ENCODE peak calls at places on chromosomes 12 and 14, in six cellular contexts. One of them, this sample, is unnamed.

GRCh38 chr12:14373202-14373601 is 7.7 kb downstream of the ATF7IP start:
- DNase-seq in PC-3: peak
- DNase-seq in HepG2: no peak
- DNase-seq in OCI-LY7: no peak
- DNase-seq in HCT116: no peak
- DNase-seq in SK-N-SH: no peak
- DNase-seq in this sample: no peak

GRCh38 chr14:61438860-61439765 is 117.7 kb downstream of the PRKCH start:
- DNase-seq in PC-3: peak
- DNase-seq in HepG2: peak
- DNase-seq in OCI-LY7: no peak
- DNase-seq in HCT116: no peak
- DNase-seq in SK-N-SH: no peak
- DNase-seq in this sample: peak

GRCh38 chr14:89125216-89125615 is 291.8 kb downstream of the FOXN3 start:
- DNase-seq in PC-3: peak
- DNase-seq in HepG2: no peak
- DNase-seq in OCI-LY7: no peak
- DNase-seq in HCT116: no peak
- DNase-seq in SK-N-SH: no peak
- DNase-seq in this sample: no peak

GRCh38 chr12:61290473-61290872 is 969.7 kb upstream of the USP15 start:
- DNase-seq in PC-3: no peak
- DNase-seq in HepG2: no peak
- DNase-seq in OCI-LY7: no peak
- DNase-seq in HCT116: no peak
- DNase-seq in SK-N-SH: no peak
- DNase-seq in this sample: no peak

GRCh38 chr12:110370732-110371141 is 32.8 kb downstream of the ANAPC7 start:
- DNase-seq in PC-3: no peak
- DNase-seq in HepG2: no peak
- DNase-seq in OCI-LY7: peak
- DNase-seq in HCT116: no peak
- DNase-seq in SK-N-SH: no peak
- DNase-seq in this sample: no peak

GRCh38 chr14:26896447-26896846 is 298.6 kb upstream of the NOVA1 start:
- DNase-seq in PC-3: peak
- DNase-seq in HepG2: no peak
- DNase-seq in OCI-LY7: no peak
- DNase-seq in HCT116: no peak
- DNase-seq in SK-N-SH: no peak
- DNase-seq in this sample: no peak

GRCh38 chr12:95802482-95803264 is 12.1 kb upstream of the NTN4 start:
- DNase-seq in PC-3: peak
- DNase-seq in HepG2: peak
- DNase-seq in OCI-LY7: no peak
- DNase-seq in HCT116: peak
- DNase-seq in SK-N-SH: no peak
- DNase-seq in this sample: no peak

GRCh38 chr12:55932546-55932919 is 1.6 kb downstream of the DGKA start:
- DNase-seq in PC-3: no peak
- DNase-seq in HepG2: no peak
- DNase-seq in OCI-LY7: peak
- DNase-seq in HCT116: no peak
- DNase-seq in SK-N-SH: peak
- DNase-seq in this sample: no peak

GRCh38 chr12:93079976-93080375 is 150.9 kb upstream of the EEA1 start:
- DNase-seq in PC-3: no peak
- DNase-seq in HepG2: no peak
- DNase-seq in OCI-LY7: no peak
- DNase-seq in HCT116: no peak
- DNase-seq in SK-N-SH: no peak
- DNase-seq in this sample: no peak

GRCh38 chr12:121284551-121285390 is 11.7 kb downstream of the CAMKK2 start:
- DNase-seq in PC-3: no peak
- DNase-seq in HepG2: no peak
- DNase-seq in OCI-LY7: no peak
- DNase-seq in HCT116: no peak
- DNase-seq in SK-N-SH: no peak
- DNase-seq in this sample: no peak

GRCh38 chr12:26642361-26642760 is 190.6 kb downstream of the ITPR2 start:
- DNase-seq in PC-3: no peak
- DNase-seq in HepG2: no peak
- DNase-seq in OCI-LY7: no peak
- DNase-seq in HCT116: no peak
- DNase-seq in SK-N-SH: no peak
- DNase-seq in this sample: no peak

GRCh38 chr14:79178719-79179118 is 1008.5 kb downstream of the NRXN3 start:
- DNase-seq in PC-3: no peak
- DNase-seq in HepG2: no peak
- DNase-seq in OCI-LY7: no peak
- DNase-seq in HCT116: no peak
- DNase-seq in SK-N-SH: no peak
- DNase-seq in this sample: no peak

GRCh38 chr14:104977681-104978647 is at the start of gene AHNAK2:
- DNase-seq in PC-3: peak
- DNase-seq in HepG2: peak
- DNase-seq in OCI-LY7: no peak
- DNase-seq in HCT116: peak
- DNase-seq in SK-N-SH: peak
- DNase-seq in this sample: peak

GRCh38 chr12:110073049-110073831 is 24.9 kb upstream of the C12orf76 start:
- DNase-seq in PC-3: peak
- DNase-seq in HepG2: no peak
- DNase-seq in OCI-LY7: peak
- DNase-seq in HCT116: no peak
- DNase-seq in SK-N-SH: peak
- DNase-seq in this sample: no peak

GRCh38 chr14:70789361-70789760 is 20.0 kb downstream of the MAP3K9 start:
- DNase-seq in PC-3: peak
- DNase-seq in HepG2: no peak
- DNase-seq in OCI-LY7: no peak
- DNase-seq in HCT116: no peak
- DNase-seq in SK-N-SH: no peak
- DNase-seq in this sample: no peak

GRCh38 chr12:51751657-51752056 is 96.9 kb downstream of the FIGNL2 start:
- DNase-seq in PC-3: no peak
- DNase-seq in HepG2: no peak
- DNase-seq in OCI-LY7: no peak
- DNase-seq in HCT116: no peak
- DNase-seq in SK-N-SH: no peak
- DNase-seq in this sample: no peak

GRCh38 chr12:14827043-14827442 is 13.1 kb upstream of the SMCO3 start:
- DNase-seq in PC-3: peak
- DNase-seq in HepG2: no peak
- DNase-seq in OCI-LY7: no peak
- DNase-seq in HCT116: no peak
- DNase-seq in SK-N-SH: no peak
- DNase-seq in this sample: no peak

GRCh38 chr14:32588448-32589320 is 259.6 kb downstream of the AKAP6 start:
- DNase-seq in PC-3: peak
- DNase-seq in HepG2: peak
- DNase-seq in OCI-LY7: peak
- DNase-seq in HCT116: peak
- DNase-seq in SK-N-SH: peak
- DNase-seq in this sample: peak

GRCh38 chr14:53356361-53357150 is 203.4 kb upstream of the DDHD1 start:
- DNase-seq in PC-3: no peak
- DNase-seq in HepG2: no peak
- DNase-seq in OCI-LY7: no peak
- DNase-seq in HCT116: no peak
- DNase-seq in SK-N-SH: no peak
- DNase-seq in this sample: peak

GRCh38 chr12:2489266-2489665 is 305.5 kb upstream of the FKBP4 start:
- DNase-seq in PC-3: no peak
- DNase-seq in HepG2: no peak
- DNase-seq in OCI-LY7: no peak
- DNase-seq in HCT116: no peak
- DNase-seq in SK-N-SH: no peak
- DNase-seq in this sample: peak

GRCh38 chr12:129696952-129697351 is 206.9 kb downstream of the TMEM132D start:
- DNase-seq in PC-3: no peak
- DNase-seq in HepG2: no peak
- DNase-seq in OCI-LY7: no peak
- DNase-seq in HCT116: no peak
- DNase-seq in SK-N-SH: no peak
- DNase-seq in this sample: no peak

GRCh38 chr12:10750385-10750727 is 27.2 kb upstream of the YBX3 start:
- DNase-seq in PC-3: no peak
- DNase-seq in HepG2: no peak
- DNase-seq in OCI-LY7: no peak
- DNase-seq in HCT116: no peak
- DNase-seq in SK-N-SH: no peak
- DNase-seq in this sample: no peak

GRCh38 chr12:31323466-31324115 is 2.4 kb downstream of the SINHCAF start:
- DNase-seq in PC-3: no peak
- DNase-seq in HepG2: no peak
- DNase-seq in OCI-LY7: peak
- DNase-seq in HCT116: no peak
- DNase-seq in SK-N-SH: no peak
- DNase-seq in this sample: no peak

GRCh38 chr12:53224897-53225634 is 6.9 kb downstream of the RARG start:
- DNase-seq in PC-3: no peak
- DNase-seq in HepG2: no peak
- DNase-seq in OCI-LY7: no peak
- DNase-seq in HCT116: no peak
- DNase-seq in SK-N-SH: no peak
- DNase-seq in this sample: no peak

GRCh38 chr12:45302621-45303020 is 86.7 kb downstream of the ANO6 start:
- DNase-seq in PC-3: no peak
- DNase-seq in HepG2: no peak
- DNase-seq in OCI-LY7: no peak
- DNase-seq in HCT116: no peak
- DNase-seq in SK-N-SH: no peak
- DNase-seq in this sample: no peak

GRCh38 chr12:85280138-85280983 is at the start of gene ALX1:
- DNase-seq in PC-3: no peak
- DNase-seq in HepG2: no peak
- DNase-seq in OCI-LY7: no peak
- DNase-seq in HCT116: no peak
- DNase-seq in SK-N-SH: peak
- DNase-seq in this sample: peak

GRCh38 chr12:80704430-80704829 is 3.0 kb upstream of the MYF6 start:
- DNase-seq in PC-3: no peak
- DNase-seq in HepG2: no peak
- DNase-seq in OCI-LY7: no peak
- DNase-seq in HCT116: no peak
- DNase-seq in SK-N-SH: no peak
- DNase-seq in this sample: no peak
- H2AFZ ChIP-seq in PC-3: no peak
- H2AFZ ChIP-seq in HepG2: no peak
- H2AFZ ChIP-seq in OCI-LY7: no peak
- H2AFZ ChIP-seq in HCT116: no peak
- H2AFZ ChIP-seq in SK-N-SH: no peak
- H2AFZ ChIP-seq in this sample: no peak

DNA sequence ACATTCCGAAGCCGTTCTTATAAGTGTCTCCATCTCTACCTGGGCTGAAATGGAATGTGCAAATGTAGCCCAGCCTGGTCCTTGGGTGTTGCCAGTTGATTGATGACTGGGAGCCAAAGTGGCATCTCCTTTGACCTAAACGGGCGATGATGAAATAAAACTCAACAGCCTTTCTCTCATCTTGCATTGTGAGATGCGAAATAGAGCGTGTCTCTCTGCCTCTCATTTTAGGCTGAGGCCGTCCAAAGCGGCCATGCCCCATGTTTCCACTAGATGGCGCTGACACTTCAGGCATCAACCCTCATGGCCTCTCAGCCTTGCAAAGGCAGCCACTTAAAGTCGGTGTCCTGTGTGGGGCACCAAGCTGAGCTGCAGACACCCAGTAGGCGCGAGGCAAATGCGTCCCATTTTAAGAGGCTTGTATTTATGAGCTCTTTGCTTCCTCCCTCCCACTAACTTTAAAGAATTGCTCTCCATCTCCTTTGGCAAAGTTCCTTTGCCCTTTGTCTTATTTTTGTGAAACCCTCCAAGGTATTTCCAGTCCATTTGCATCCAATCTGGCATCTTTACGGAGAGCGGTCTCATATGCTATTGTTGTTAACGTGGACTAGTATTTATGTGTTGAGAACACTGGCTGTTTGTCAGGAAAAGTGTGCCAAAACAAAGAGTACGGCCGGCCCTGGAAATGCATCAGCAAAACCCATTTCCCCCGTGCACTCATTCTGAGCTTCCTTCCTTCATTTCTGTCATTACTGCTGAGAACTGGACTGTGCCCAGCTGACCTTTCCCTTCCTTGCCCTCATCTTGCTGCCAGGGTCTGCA is 25.0 kb downstream of the GPRC5A start:
- DNase-seq in PC-3: peak
- DNase-seq in HepG2: peak
- DNase-seq in OCI-LY7: peak
- DNase-seq in HCT116: peak
- DNase-seq in SK-N-SH: peak
- DNase-seq in this sample: peak
- H2AFZ ChIP-seq in PC-3: no peak
- H2AFZ ChIP-seq in HepG2: no peak
- H2AFZ ChIP-seq in OCI-LY7: no peak
- H2AFZ ChIP-seq in HCT116: no peak
- H2AFZ ChIP-seq in SK-N-SH: peak
- H2AFZ ChIP-seq in this sample: peak

GRCh38 chr12:15978431-15978950 is 67.4 kb downstream of the DERA start:
- DNase-seq in PC-3: peak
- DNase-seq in HepG2: no peak
- DNase-seq in OCI-LY7: no peak
- DNase-seq in HCT116: no peak
- DNase-seq in SK-N-SH: no peak
- DNase-seq in this sample: no peak
- H2AFZ ChIP-seq in PC-3: no peak
- H2AFZ ChIP-seq in HepG2: no peak
- H2AFZ ChIP-seq in OCI-LY7: no peak
- H2AFZ ChIP-seq in HCT116: no peak
- H2AFZ ChIP-seq in SK-N-SH: no peak
- H2AFZ ChIP-seq in this sample: no peak

GRCh38 chr14:20179880-20180279 is 10.8 kb upstream of the OR11G2 start:
- DNase-seq in PC-3: no peak
- DNase-seq in HepG2: no peak
- DNase-seq in OCI-LY7: no peak
- DNase-seq in HCT116: no peak
- DNase-seq in SK-N-SH: no peak
- DNase-seq in this sample: no peak

GRCh38 chr14:20179218-20179617 is 11.5 kb upstream of the OR11G2 start:
- DNase-seq in PC-3: no peak
- DNase-seq in HepG2: no peak
- DNase-seq in OCI-LY7: no peak
- DNase-seq in HCT116: no peak
- DNase-seq in SK-N-SH: no peak
- DNase-seq in this sample: no peak

DNA sequence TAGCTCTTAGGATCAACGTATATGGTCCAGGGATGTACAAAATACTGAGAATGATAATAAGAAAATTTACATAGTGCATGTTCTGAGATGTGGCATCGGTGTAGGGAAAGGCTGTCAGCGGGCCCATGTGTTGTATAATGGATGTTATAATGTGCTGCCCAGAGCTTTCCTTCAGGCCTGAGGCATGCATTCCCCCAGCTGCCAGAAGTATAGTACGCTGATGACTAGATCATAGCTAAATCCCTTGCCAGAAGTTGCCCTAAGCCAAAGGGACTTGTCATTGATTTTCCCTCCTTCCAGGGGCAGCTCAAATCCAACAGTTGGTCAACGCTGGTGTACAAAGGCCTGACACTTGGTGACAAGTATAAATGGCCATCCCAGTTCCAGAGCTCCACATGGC is 6.5 kb upstream of the OR11G2 start:
- DNase-seq in PC-3: no peak
- DNase-seq in HepG2: no peak
- DNase-seq in OCI-LY7: no peak
- DNase-seq in HCT116: no peak
- DNase-seq in SK-N-SH: no peak
- DNase-seq in this sample: no peak
- H2AFZ ChIP-seq in PC-3: no peak
- H2AFZ ChIP-seq in HepG2: no peak
- H2AFZ ChIP-seq in OCI-LY7: no peak
- H2AFZ ChIP-seq in HCT116: no peak
- H2AFZ ChIP-seq in SK-N-SH: no peak
- H2AFZ ChIP-seq in this sample: no peak

This sample was measured in neural progenitor cell.